ENCODE peak calls at places on chromosome X, in six cellular contexts. V, J, H, U, W and D are unnamed samples.

GRCh38 chrX:140040397-140040796 is 75.1 kb upstream of the CXorf66 start:
- DNase-seq in V (no peak), J (no peak), H (peak; percentile 21), U (no peak), W (no peak), D (no peak)

GRCh38 chrX:17535229-17535628 is 160.2 kb downstream of the NHS start:
- DNase-seq in V (no peak), J (peak; percentile 24), H (peak; percentile 46), U (peak; percentile 43), W (peak; percentile 10), D (peak; percentile 82)

GRCh38 chrX:34866636-34867035 is 76.0 kb upstream of the FAM47B start:
- DNase-seq in V (no peak), J (no peak), H (no peak), U (no peak), W (no peak), D (no peak)

GRCh38 chrX:23901805-23902204 is 5.9 kb downstream of the APOO start:
- DNase-seq in V (no peak), J (peak; percentile 47), H (peak; percentile 92), U (peak; percentile 72), W (peak; percentile 23), D (peak; percentile 63)

GRCh38 chrX:23786268-23786815 is 3.4 kb downstream of the SAT1 start:
- DNase-seq in V (no peak), J (no peak), H (peak; percentile 60), U (no peak), W (no peak), D (no peak)

GRCh38 chrX:129360175-129360574 is 163.1 kb downstream of the SMARCA1 start:
- DNase-seq in V (no peak), J (peak; percentile 34), H (peak; percentile 60), U (peak; percentile 45), W (peak; percentile 24), D (peak; percentile 54)

GRCh38 chrX:39910651-39911050 is 187.1 kb downstream of the BCOR start:
- DNase-seq in V (no peak), J (no peak), H (no peak), U (no peak), W (no peak), D (no peak)

GRCh38 chrX:12901486-12901885 is 4.9 kb upstream of the TLR8 start:
- DNase-seq in V (peak; percentile 34), J (peak; percentile 55), H (peak; percentile 61), U (peak; percentile 77), W (peak; percentile 69), D (peak; percentile 83)

GRCh38 chrX:107562482-107562881 is 65.8 kb upstream of the PRPS1 start:
- DNase-seq in V (no peak), J (no peak), H (no peak), U (no peak), W (no peak), D (no peak)

GRCh38 chrX:53442322-53442631 is 8.1 kb upstream of the HSD17B10 start:
- DNase-seq in V (no peak), J (no peak), H (no peak), U (no peak), W (no peak), D (no peak)
- H3K4me3 ChIP-seq in V (peak overlapping the region; percentile 42), J (peak overlapping the region; percentile 60), H (peak overlapping the region; percentile 46), U (no peak overlapping the region), W (no peak overlapping the region), D (peak overlapping the region; percentile 46)

DNA sequence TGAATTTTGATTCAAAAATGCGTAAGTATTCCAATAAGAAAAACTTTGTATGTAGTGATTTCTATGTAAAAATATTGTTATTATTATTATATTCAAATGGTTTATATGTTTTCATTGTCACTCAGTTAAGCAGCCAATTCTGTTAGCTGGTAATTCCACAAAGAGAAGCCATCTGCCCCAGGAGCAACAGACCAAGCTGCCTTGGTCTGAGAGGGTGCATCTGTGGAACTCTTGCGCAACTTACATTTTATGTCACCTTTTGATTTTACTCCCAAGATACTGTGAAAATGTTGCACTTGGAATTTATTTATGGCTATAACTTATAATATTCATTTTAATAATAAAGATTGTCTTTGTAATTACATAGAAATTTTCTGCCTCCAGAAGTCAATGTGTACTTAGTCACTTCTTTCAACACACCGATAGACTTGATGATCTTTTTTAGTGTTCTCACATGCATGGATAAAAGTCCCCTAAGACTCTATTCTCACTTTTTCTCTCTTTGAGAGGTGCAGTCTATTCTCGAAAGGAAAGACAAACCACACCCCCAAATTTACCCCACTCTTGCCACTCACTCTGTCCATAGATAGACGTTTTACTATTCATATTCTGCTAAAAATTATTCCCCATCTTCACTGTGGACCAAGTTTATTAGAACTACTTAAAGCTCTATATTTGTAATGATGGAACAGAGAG is 30.6 kb downstream of the GPR174 start:
- DNase-seq in V (no peak), J (no peak), H (no peak), U (no peak), W (no peak), D (no peak)
- H3K4me1 ChIP-seq in V (no peaks in the 10 kb centered on the region), J (no peaks in the 10 kb centered on the region), H (no peaks in the 10 kb centered on the region), U (no peaks in the 10 kb centered on the region), W (peaks cover 65% of the 10 kb centered on the region), D (no peaks in the 10 kb centered on the region)

DNA sequence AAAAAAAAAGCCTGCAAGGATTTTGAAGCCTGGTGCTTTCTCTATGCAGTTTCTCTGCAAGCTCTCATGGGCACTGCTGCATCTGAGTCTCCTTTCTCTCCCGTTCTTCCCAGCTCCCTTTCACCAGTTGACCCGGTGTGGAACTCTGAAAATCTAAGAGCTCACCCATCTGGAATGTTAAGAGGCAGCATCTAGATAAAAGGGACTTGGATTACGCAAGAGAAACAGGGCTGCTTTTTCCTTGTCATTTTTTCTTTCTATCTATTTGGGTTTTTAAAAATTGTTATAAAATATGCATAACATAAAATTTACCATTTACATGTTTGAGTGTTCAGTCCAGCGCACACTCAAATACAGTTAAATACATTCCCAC is 95.2 kb upstream of the RPS6KA3 start:
- DNase-seq in V (no peak), J (no peak), H (peak; percentile 91), U (no peak), W (no peak), D (no peak)
- H3K4me3 ChIP-seq in V (no peak overlapping the region), J (no peak overlapping the region), H (peak overlapping the region; percentile 32), U (no peak overlapping the region), W (no peak overlapping the region), D (no peak overlapping the region)

DNA sequence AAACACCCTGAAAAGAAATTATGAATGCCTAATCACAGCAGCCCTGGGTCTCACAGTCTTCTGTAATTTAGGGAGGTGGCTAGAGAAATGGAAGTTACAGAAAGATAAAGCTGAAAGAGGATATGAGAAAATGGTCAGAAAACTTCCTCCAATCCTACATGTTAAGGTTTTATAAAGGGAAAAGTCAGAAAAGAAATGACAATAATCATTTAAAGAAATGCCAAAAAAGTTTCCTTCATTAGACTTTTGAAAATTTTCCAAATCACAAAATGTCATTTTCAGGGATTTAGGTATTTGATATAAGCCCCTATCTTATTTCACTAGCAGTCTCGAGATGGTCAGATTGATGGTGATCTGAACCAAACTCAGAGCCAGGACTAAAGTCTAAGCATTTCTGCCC is 276.2 kb downstream of the CHIC1 start:
- DNase-seq in V (no peak), J (no peak), H (no peak), U (no peak), W (no peak), D (no peak)
- H3K4me1 ChIP-seq in V (no peaks in the 10 kb centered on the region), J (no peaks in the 10 kb centered on the region), H (no peaks in the 10 kb centered on the region), U (no peaks in the 10 kb centered on the region), W (no peaks in the 10 kb centered on the region), D (no peaks in the 10 kb centered on the region)

GRCh38 chrX:21881881-21882574 is 26.2 kb downstream of the YY2 start:
- DNase-seq in V (no peak), J (no peak), H (no peak), U (no peak), W (no peak), D (no peak)
- H3K4me3 ChIP-seq in V (no peak overlapping the region), J (no peak overlapping the region), H (no peak overlapping the region), U (no peak overlapping the region), W (no peak overlapping the region), D (no peak overlapping the region)

GRCh38 chrX:6738518-6739470 is 203.9 kb upstream of the VCX3A start:
- DNase-seq in V (no peak), J (no peak), H (no peak), U (no peak), W (no peak), D (no peak)

GRCh38 chrX:6729581-6729980 is 194.7 kb upstream of the VCX3A start:
- DNase-seq in V (no peak), J (no peak), H (no peak), U (no peak), W (no peak), D (no peak)

GRCh38 chrX:6732101-6732500 is 197.2 kb upstream of the VCX3A start:
- DNase-seq in V (no peak), J (no peak), H (no peak), U (no peak), W (no peak), D (no peak)

GRCh38 chrX:6735235-6735634 is 200.3 kb upstream of the VCX3A start:
- DNase-seq in V (no peak), J (no peak), H (no peak), U (no peak), W (no peak), D (no peak)
- H3K4me1 ChIP-seq in V (no peaks in the 10 kb centered on the region), J (no peaks in the 10 kb centered on the region), H (no peaks in the 10 kb centered on the region), U (no peaks in the 10 kb centered on the region), W (no peaks in the 10 kb centered on the region), D (no peaks in the 10 kb centered on the region)

DNA sequence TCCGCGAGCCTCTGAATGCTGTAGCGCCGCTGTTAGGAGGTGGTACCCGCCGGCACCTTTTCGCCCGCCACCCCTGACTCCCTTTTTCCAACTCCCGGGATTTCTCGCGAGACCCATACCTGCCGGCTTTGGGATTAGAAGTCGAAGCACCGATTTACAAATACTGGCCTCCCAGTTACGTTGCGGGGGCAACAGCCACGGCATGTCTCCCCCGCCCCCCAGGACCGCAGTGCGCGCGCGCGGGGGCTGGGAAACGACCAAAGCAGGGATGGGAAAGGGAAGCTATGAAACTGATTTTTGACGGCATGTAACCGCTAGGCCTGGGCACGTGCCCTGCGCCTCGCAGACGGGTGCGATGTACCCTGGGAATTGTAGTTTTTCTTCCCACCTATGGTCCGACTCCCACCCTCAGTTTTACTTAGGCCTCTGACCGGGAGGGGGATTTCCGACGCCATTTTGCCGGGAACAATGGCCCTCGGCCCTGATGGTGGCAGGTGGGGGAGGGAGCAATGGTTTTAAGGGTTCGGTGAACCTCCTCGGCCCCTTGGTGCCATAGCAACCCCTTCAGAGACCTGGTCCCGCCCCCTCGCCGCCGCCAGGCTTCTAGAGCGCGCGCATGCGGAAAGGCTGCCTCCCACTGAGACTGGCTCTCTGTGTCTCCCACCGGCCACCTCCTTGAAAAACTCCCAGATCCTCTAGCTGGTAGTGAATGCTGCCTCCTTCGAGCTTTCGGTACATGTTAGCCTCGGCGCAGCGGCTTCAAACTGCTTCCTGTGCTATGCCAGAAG is 772 bp upstream of the WNK3 start:
- DNase-seq in V (no peak), J (peak; percentile 31), H (no peak), U (peak; percentile 32), W (peak; percentile 37), D (peak; percentile 70)
- H3K4me3 ChIP-seq in V (peak overlapping the region; percentile 38), J (peak overlapping the region; percentile 31), H (peak overlapping the region; percentile 68), U (peak overlapping the region; percentile 12), W (peak overlapping the region; percentile 50), D (peak overlapping the region; percentile 81)

DNA sequence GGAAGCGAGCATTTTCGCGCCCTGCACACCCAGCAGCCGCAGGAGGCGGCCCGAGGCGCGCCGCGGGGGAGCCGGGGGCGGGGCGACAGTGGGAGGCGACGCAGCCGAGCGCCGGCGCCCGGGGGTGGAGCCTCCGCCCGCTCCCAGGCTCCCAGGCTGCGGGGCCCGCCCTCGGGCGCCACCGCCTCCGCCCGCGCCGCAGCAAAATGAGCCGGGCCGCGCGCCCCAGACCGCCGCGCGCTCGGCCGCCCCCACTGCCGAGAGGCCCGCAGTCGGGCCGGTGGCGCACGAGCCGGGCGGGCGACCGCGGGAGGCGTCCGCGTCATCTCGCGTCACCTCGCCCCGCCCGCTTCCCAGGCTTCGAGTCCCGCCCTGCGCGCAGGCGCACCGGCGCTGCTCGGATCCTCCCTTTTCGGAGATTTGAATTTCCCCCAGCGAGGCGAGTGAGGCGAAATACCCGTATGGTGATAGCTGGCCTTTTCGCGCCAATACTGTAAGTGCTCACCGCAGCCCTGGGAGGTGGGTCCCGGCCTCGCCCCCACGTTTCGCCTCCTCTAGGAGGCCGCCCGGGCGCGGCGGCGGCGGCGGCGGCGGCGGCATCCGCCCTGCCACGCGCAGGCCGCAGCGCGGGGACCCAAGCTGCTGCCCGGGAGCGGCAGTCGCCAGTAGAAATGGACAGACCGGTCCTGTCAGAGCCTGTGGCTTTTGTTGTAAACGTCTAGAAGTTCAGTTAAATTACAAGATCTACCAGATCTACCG is at the start of gene TMEM187:
- DNase-seq in V (peak; percentile 91), J (peak; percentile 92), H (peak; percentile 94), U (peak; percentile 91), W (peak; percentile 89), D (peak; percentile 96)
- H3K4me1 ChIP-seq in V (peaks cover 39% of the 10 kb centered on the region), J (peaks cover 7% of the 10 kb centered on the region), H (peaks cover 35% of the 10 kb centered on the region), U (peaks cover 14% of the 10 kb centered on the region), W (peaks cover 28% of the 10 kb centered on the region), D (peaks cover 20% of the 10 kb centered on the region)